ENCODE peak calls at places on chromosomes 11 and 22, in four cellular contexts. V is GM12864; U is naive thymus-derived CD4-positive, alpha-beta T cell; K is PC-3. I is an unnamed sample.
A peak's percentile ranks its signal among the peaks of the same experiment; 100 is the strongest.

GRCh38 chr11:121591405-121592033 is 138.8 kb upstream of the SORL1-AS1 start:
- DNase-seq in V (no peak), U (no peak), K (peak; percentile 95), I (peak; percentile 86)

GRCh38 chr11:133078591-133079179 is 453.6 kb downstream of the OPCML start:
- DNase-seq in V (peak; percentile 5), U (no peak), K (peak; percentile 64), I (peak; percentile 31)

GRCh38 chr22:16914006-16914405 is 88.8 kb upstream of the XKR3 start:
- DNase-seq in V (no peak), U (no peak), K (no peak), I (no peak)

GRCh38 chr11:120702656-120703055 is 191.1 kb downstream of the GRIK4 start:
- DNase-seq in V (no peak), U (no peak), K (no peak), I (no peak)

GRCh38 chr22:25068701-25069100 is 116.2 kb downstream of the KIAA1671 start:
- DNase-seq in V (no peak), U (no peak), K (no peak), I (no peak)

GRCh38 chr11:96337541-96338530 is 5.2 kb downstream of the MAML2 start:
- DNase-seq in V (no peak), U (no peak), K (no peak), I (peak; percentile 55)

GRCh38 chr11:72426758-72427157 is 7.6 kb downstream of the CLPB start:
- DNase-seq in V (no peak), U (no peak), K (no peak), I (no peak)

GRCh38 chr11:88631497-88631896 is 294.0 kb upstream of the CTSC start:
- DNase-seq in V (no peak), U (no peak), K (peak; percentile 52), I (no peak)

GRCh38 chr11:106276126-106276525 is 198.7 kb downstream of the AASDHPPT start:
- DNase-seq in V (no peak), U (no peak), K (peak; percentile 17), I (peak; percentile 48)
- H3K4me3 ChIP-seq in V (no peak overlapping the region), U (no peak overlapping the region), K (no peak overlapping the region), I (no peak overlapping the region)

GRCh38 chr11:43686207-43686606 is 5.7 kb downstream of the HSD17B12 start:
- DNase-seq in V (no peak), U (no peak), K (no peak), I (no peak)
- H3K4me3 ChIP-seq in V (no peak overlapping the region), U (no peak overlapping the region), K (no peak overlapping the region), I (no peak overlapping the region)

DNA sequence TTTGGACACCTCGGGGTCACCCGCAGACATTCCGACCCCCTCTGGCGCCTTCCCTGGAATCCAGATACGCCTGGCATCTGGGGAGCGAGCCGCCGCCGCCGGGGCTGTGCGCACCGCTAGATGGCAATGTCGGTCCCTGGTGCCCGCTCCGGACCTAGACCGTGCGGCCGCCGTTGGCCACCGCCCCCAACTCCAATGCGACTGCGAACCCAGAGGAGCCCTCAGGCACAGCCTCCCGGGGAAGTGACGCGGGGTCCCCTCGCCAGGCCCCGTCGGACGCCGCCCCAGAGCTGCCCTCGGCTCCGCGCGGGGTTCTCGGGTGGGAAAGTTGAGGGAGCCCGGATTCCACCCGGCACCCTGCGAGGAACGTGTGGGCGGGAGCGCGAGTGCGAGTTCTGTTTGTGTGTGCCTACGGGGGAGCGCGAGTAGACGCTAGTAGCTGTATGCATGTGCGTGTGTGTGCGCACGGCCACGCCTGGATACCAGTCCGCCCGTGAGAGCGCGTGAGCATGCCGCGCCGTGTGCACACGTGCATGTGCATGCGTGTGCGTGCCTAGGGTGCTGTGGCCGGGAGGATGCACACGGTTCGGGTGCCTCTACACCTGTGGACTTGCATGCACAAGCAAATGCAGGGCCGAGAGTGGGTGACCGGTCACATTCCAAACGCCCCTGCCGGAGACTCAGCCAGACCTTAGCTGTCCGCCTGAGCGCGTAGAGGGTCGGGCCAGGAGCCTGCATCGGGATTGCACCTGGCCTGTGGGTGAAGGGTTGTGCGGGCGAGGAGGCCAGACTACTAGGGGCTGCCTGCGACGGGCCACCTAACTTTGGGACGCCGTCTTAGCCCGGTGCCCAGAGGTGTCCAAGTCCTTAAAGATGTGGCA is 1.9 kb downstream of the CHRM4 start:
- DNase-seq in V (no peak), U (no peak), K (peak; percentile 75), I (peak; percentile 64)
- H3K4me3 ChIP-seq in V (peak overlapping the region; percentile 32), U (no peak overlapping the region), K (peak overlapping the region; percentile 69), I (peak overlapping the region; percentile 57)

GRCh38 chr11:123526918-123527317 is 96.8 kb downstream of the GRAMD1B start:
- DNase-seq in V (no peak), U (no peak), K (no peak), I (no peak)

GRCh38 chr11:123525511-123525918 is 95.4 kb downstream of the GRAMD1B start:
- DNase-seq in V (no peak), U (no peak), K (no peak), I (no peak)

GRCh38 chr11:123526027-123526805 is 96.1 kb downstream of the GRAMD1B start:
- DNase-seq in V (no peak), U (no peak), K (no peak), I (no peak)

GRCh38 chr11:123523539-123523938 is 93.5 kb downstream of the GRAMD1B start:
- DNase-seq in V (no peak), U (no peak), K (no peak), I (no peak)

DNA sequence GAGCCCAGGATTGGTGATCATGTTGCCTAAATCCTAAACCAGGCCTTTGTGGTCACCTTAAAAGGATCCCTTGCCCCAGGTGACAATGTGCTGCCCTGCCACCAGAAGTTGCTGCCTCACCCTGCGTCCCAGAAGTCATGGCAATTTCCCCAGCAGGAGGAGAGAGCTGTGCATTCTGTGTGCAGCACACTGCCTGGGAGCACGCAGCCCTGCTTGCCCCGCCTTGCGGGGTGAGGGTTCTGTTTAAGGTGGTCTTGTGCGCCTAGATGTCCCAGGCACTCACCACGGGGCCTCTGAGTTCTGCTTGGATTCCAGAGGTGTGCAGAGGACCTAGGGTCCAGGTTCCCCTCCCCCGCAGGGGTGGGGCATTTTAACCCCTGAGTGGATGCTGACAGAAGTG is 95.0 kb downstream of the GRAMD1B start:
- DNase-seq in V (no peak), U (no peak), K (no peak), I (no peak)
- H3K4me3 ChIP-seq in V (no peak overlapping the region), U (no peak overlapping the region), K (no peak overlapping the region), I (no peak overlapping the region)